ENCODE peak calls at places on chromosomes 2 and 18, in seven cellular contexts. C is GM12892, G is HepG2, P is GM12878, Y is SK-N-SH, W is H1, F is K562. E is an unnamed sample.

GRCh38 chr2:135004005-135004746 is 43.1 kb downstream of the MAP3K19 start:
- DNase-seq in F (peak), Y (peak), P (peak), G (peak), C (peak), W (peak), E (peak)

GRCh38 chr2:84388133-84388532 is 70.9 kb downstream of the SUCLG1 start:
- DNase-seq in C (no peak), W (no peak), Y (no peak), G (no peak), F (no peak), P (no peak), E (no peak)

GRCh38 chr2:128791983-128792315 is 473.3 kb upstream of the HS6ST1 start:
- DNase-seq in F (no peak), Y (no peak), C (no peak), W (no peak), P (no peak), G (no peak), E (no peak)

GRCh38 chr2:58155160-58155778 is 85.9 kb downstream of the FANCL start:
- DNase-seq in Y (no peak), C (no peak), G (no peak), P (no peak), F (no peak), W (no peak), E (no peak)

GRCh38 chr18:677951-678363 is 20.5 kb downstream of the TYMS start:
- DNase-seq in W (no peak), C (no peak), Y (no peak), G (no peak), F (no peak), P (no peak), E (no peak)

GRCh38 chr2:194087089-194087488 is 1569.9 kb upstream of the SLC39A10 start:
- DNase-seq in Y (no peak), C (no peak), W (no peak), P (no peak), G (no peak), F (no peak), E (no peak)

GRCh38 chr2:119739580-119740255 is 20.0 kb upstream of the PTPN4 start:
- DNase-seq in C (no peak), W (no peak), P (no peak), F (no peak), G (no peak), Y (no peak), E (no peak)

GRCh38 chr2:126115975-126116374 is 540.0 kb upstream of the GYPC start:
- DNase-seq in Y (no peak), C (no peak), P (no peak), W (no peak), F (no peak), G (no peak), E (no peak)

GRCh38 chr2:75560768-75561565 is at the start of gene EVA1A:
- DNase-seq in W (no peak), G (peak), Y (peak), F (no peak), C (peak), P (no peak), E (peak)

GRCh38 chr2:233418761-233419625 is 64.7 kb downstream of the DGKD start:
- DNase-seq in F (no peak), C (no peak), G (no peak), W (peak), Y (no peak), P (peak), E (no peak)

GRCh38 chr2:129636692-129637091 is 342.8 kb upstream of the RAB6C start:
- DNase-seq in P (no peak), Y (no peak), F (no peak), C (no peak), W (no peak), G (no peak), E (no peak)

GRCh38 chr2:23480991-23481797 is 96.2 kb downstream of the KLHL29 start:
- DNase-seq in C (no peak), W (no peak), P (no peak), F (no peak), Y (no peak), G (peak), E (no peak)

GRCh38 chr2:172086349-172087190 is 1.3 kb downstream of the DLX1 start:
- DNase-seq in F (no peak), C (no peak), W (peak), G (peak), P (no peak), Y (peak), E (no peak)

GRCh38 chr2:26178746-26179436 is 6.0 kb downstream of the GAREM2 start:
- DNase-seq in F (peak), W (peak), C (peak), Y (peak), P (no peak), G (no peak), E (no peak)

GRCh38 chr2:168687314-168687713 is 115.1 kb upstream of the NOSTRIN start:
- DNase-seq in C (no peak), W (no peak), G (no peak), F (no peak), P (no peak), Y (no peak), E (no peak)

GRCh38 chr18:48933578-48934399 is 17.0 kb downstream of the SMAD7 start:
- DNase-seq in Y (no peak), F (no peak), P (no peak), W (no peak), C (no peak), G (no peak), E (no peak)

GRCh38 chr2:60029248-60029883 is 524.1 kb downstream of the BCL11A start:
- DNase-seq in F (no peak), Y (no peak), W (no peak), G (no peak), C (no peak), P (no peak), E (no peak)

GRCh38 chr2:174544802-174545201 is 52.8 kb downstream of the WIPF1 start:
- DNase-seq in P (no peak), C (no peak), Y (no peak), F (no peak), W (no peak), G (no peak), E (no peak)

GRCh38 chr18:79393181-79393598 is 2.5 kb upstream of the NFATC1 start:
- DNase-seq in C (no peak), Y (no peak), W (no peak), G (no peak), P (no peak), F (no peak), E (no peak)

GRCh38 chr2:231592636-231593145 is at the start of gene TEX44:
- DNase-seq in C (no peak), W (no peak), F (no peak), G (no peak), P (no peak), Y (no peak), E (no peak)

GRCh38 chr2:196853301-196854087 is 44.3 kb upstream of the C2orf66 start:
- DNase-seq in Y (no peak), G (no peak), W (no peak), F (no peak), P (no peak), C (no peak), E (no peak)

GRCh38 chr2:230012242-230012884 is 56.4 kb downstream of the SLC16A14 start:
- DNase-seq in G (no peak), F (peak), Y (no peak), W (no peak), P (no peak), C (no peak), E (no peak)

GRCh38 chr2:9364791-9365497 is 58.4 kb downstream of the ITGB1BP1 start:
- DNase-seq in Y (no peak), G (peak), W (no peak), C (no peak), P (no peak), F (no peak), E (no peak)

GRCh38 chr2:119517433-119517832 is 6.8 kb downstream of the SCTR start:
- DNase-seq in C (peak), G (peak), W (peak), Y (peak), F (peak), P (no peak), E (peak)

GRCh38 chr2:118222643-118223486 is 134.6 kb downstream of the INSIG2 start:
- DNase-seq in P (no peak), F (no peak), G (no peak), W (peak), Y (no peak), C (no peak), E (no peak)

GRCh38 chr2:14079576-14079975 is 552.9 kb upstream of the LRATD1 start:
- DNase-seq in C (no peak), P (no peak), G (no peak), W (no peak), F (no peak), Y (no peak), E (no peak)

GRCh38 chr2:148770047-148770446 is 105.0 kb upstream of the KIF5C start:
- DNase-seq in W (no peak), G (no peak), Y (no peak), P (no peak), F (no peak), C (no peak), E (no peak)

GRCh38 chr2:8682719-8683667 is 1.1 kb downstream of the ID2 start:
- DNase-seq in Y (peak), W (no peak), G (peak), C (no peak), F (no peak), P (no peak), E (no peak)

GRCh38 chr2:163778045-163778753 is 42.4 kb upstream of the FIGN start:
- DNase-seq in Y (no peak), P (no peak), G (no peak), C (no peak), F (no peak), W (no peak), E (no peak)

GRCh38 chr2:43086451-43087221 is 139.8 kb downstream of the ZFP36L2 start:
- DNase-seq in F (no peak), C (no peak), G (peak), W (no peak), P (no peak), Y (no peak), E (no peak)

GRCh38 chr2:695111-695510 is 17.9 kb upstream of the TMEM18 start:
- DNase-seq in C (no peak), G (no peak), W (no peak), Y (no peak), P (no peak), F (no peak), E (no peak)

DNA sequence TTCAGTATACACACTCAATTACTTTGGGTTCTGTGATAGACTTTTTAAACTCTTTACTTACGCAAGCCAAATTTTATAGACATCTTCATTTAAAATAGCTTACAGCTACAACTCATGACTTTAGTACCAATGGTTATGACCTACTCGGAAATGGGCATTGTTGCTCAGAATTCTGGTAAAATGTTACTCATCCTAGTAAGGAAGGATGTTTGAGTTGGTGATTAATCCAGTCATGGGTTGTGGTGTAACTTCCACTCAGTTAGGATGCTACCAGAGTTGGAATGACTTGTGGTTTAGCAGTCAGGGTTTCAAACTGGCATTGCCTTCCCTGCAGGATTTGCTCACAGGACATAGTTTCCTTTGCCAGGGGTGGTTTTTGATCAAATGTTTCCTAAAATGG is 7.4 kb upstream of the NPC1 start:
- DNase-seq in P (no peak), W (no peak), G (no peak), C (no peak), F (no peak), Y (no peak), E (no peak)
- TF ChIP-seq TAF1 in P (no peak), W (no peak), G (no peak), C (no peak), F (no peak), Y (no peak), E (no peak)

DNA sequence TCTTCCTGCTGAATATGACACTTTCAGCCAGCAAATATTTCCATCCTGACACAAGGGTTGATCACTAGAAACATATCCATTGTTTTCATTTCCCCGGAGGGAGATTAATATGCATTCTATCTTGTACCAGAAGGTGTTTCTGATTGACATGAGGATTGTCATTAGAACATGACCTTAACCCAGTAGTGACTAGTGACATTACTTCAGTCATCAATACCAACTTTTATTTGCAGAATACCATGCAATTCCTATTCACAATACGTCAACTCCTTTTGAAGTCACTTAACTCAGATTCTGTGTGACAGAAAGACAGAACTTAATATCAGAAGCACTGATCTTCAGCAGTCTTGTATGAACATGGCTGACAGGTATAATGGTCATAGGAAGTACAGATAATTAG is 1108.9 kb upstream of the CRIM1 start:
- DNase-seq in C (no peak), P (no peak), Y (no peak), W (no peak), G (no peak), F (no peak), E (no peak)
- TF ChIP-seq POLR2AphosphoS5 in C (no peak), P (no peak), Y (no peak), W (no peak), G (no peak), F (no peak), E (no peak)

GRCh38 chr2:177584293-177584692 is 191.7 kb downstream of the AGPS start:
- DNase-seq in F (no peak), Y (no peak), W (no peak), C (no peak), G (no peak), P (no peak), E (no peak)
- TF ChIP-seq TAF1 in F (no peak), Y (no peak), W (no peak), C (no peak), G (no peak), P (no peak), E (no peak)

GRCh38 chr2:70992945-70993688 is 1.6 kb downstream of the TEX261 start:
- DNase-seq in F (peak), G (no peak), P (no peak), Y (no peak), W (no peak), C (no peak), E (no peak)

GRCh38 chr2:70994055-70994444 is 623 bp downstream of the TEX261 start:
- DNase-seq in F (no peak), P (no peak), C (no peak), G (no peak), Y (no peak), W (no peak), E (no peak)

GRCh38 chr2:70995227-70995729 is 605 bp upstream of the TEX261 start:
- DNase-seq in Y (peak), W (no peak), G (peak), P (no peak), F (peak), C (no peak), E (peak)

GRCh38 chr2:70993689-70993986 is 1.0 kb downstream of the TEX261 start:
- DNase-seq in C (no peak), G (no peak), Y (no peak), P (no peak), W (no peak), F (peak), E (no peak)

DNA sequence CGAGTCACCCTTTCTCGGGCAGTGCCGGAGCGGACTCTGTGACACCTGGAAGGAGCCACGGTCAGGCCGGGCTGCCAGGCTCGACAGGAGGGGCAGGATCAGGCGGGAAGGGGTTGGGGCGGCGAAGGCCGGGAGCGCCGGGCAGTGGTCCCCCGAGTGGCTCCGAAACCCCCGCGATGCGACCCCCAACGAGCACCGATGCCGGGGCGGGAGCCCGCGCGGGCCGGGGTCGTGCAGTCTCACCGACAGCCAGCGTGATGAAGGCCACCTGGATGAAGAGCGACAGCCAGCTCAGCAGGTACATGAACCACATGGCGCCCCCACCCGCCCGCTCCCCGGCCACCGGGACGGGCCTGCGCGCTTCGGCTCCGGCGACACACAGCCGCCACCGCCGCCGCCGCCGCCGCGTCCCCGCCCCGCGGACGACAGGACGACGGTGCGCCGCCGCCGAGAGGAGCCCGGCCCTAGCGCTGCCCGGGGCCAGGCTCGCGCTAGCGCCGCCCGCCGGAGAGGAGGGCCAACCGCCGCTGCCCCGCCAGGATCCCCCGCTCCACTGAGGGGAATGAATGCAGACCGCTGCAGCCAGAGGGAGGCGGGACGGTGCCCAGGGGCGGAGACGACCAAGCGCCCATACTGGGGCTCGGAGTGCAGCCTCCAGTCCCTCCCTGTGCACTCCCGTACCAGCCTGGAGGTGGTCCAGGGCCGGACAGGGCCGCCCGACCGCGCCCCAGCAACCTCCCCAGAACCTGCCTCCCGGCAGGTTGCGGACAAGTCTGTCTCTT is at the start of gene TEX261:
- DNase-seq in W (peak), G (peak), Y (peak), F (peak), C (peak), P (peak), E (peak)
- TF ChIP-seq POLR2AphosphoS5 in W (no peak), G (peak), Y (peak), F (peak), C (peak), P (no peak), E (no peak)

DNA sequence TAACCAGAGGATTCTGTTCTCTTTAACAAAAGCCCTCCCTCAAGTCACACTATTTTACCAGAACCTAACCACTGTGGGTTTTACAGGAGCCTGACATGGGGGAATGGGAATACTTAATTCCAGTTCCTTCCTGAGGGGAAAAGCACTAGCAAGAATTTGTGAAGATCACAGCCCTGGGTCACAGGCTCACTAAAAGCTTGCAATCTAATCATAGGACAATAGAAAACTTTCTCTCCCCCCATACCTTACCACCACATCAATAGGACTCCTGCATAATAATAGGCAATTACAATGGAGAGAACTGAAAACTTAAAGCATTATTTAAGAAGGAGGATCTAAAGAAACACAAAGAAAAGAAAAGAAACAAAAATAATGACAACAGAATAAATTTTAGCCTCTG is 225.8 kb upstream of the ZNF804A start:
- DNase-seq in G (no peak), C (no peak), F (no peak), W (no peak), Y (no peak), P (no peak), E (no peak)
- TF ChIP-seq TAF1 in G (no peak), C (no peak), F (no peak), W (no peak), Y (no peak), P (no peak), E (no peak)

DNA sequence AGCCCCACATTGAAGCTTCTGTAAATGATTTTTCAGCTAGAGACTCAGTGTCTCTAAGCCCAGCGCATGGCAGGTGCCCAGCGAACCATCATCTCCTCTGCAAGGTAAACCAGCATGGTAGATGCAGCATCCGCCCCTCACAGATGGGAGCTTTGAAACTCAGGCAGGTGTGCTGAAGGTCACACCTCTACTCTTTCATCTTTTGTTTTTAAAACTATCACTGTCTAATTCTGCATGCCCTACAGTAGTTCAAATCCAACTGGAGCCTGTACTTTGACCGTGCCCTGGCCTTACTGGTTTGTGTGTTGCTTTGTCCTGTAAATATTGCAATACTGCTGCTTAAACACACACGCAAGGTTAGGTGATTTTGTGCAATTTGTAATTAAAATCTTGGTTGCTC is 831.1 kb downstream of the GALR1 start:
- DNase-seq in W (no peak), P (no peak), F (no peak), C (no peak), Y (no peak), G (no peak), E (no peak)
- TF ChIP-seq POLR2AphosphoS5 in W (no peak), P (no peak), F (no peak), C (no peak), Y (no peak), G (no peak), E (no peak)